ENCODE peak calls at places on chromosomes 5 and 9, in six cellular contexts. G is OCI-LY7, B is GM23338, X is mammary epithelial cell, K is IMR-90, Z is fibroblast of lung. W is an unnamed sample.

GRCh38 chr9:77224750-77225312 is 47.5 kb downstream of the VPS13A start:
- DNase-seq in X (no peak), G (no peak), Z (peak; percentile 38), K (peak; percentile 72), B (no peak), W (no peak)

GRCh38 chr5:163731256-163731655 is 225.8 kb downstream of the MAT2B start:
- DNase-seq in Z (no peak), B (no peak), K (no peak), G (no peak), X (no peak), W (no peak)

GRCh38 chr5:179558912-179559279 is 8.5 kb downstream of the RUFY1 start:
- DNase-seq in G (no peak), Z (peak; percentile 38), K (peak; percentile 10), B (peak; percentile 93), X (no peak), W (peak; percentile 65)

GRCh38 chr5:141846031-141846430 is 32.2 kb downstream of the PCDH1 start:
- DNase-seq in X (no peak), B (peak; percentile 80), G (no peak), Z (peak; percentile 68), K (peak; percentile 85), W (peak; percentile 64)

GRCh38 chr9:137555179-137555578 is 3.5 kb downstream of the MRPL41 start:
- DNase-seq in X (no peak), G (no peak), B (no peak), K (no peak), Z (no peak), W (no peak)

GRCh38 chr9:121781701-121782464 is 130.4 kb downstream of the DAB2IP start:
- DNase-seq in G (no peak), Z (no peak), K (no peak), B (no peak), X (no peak), W (peak; percentile 3)

GRCh38 chr9:13934411-13934810 is 379.5 kb downstream of the NFIB start:
- DNase-seq in X (no peak), B (no peak), Z (no peak), G (no peak), K (no peak), W (no peak)

GRCh38 chr5:133977161-133977787 is 8.8 kb upstream of the C5orf15 start:
- DNase-seq in B (no peak), X (no peak), Z (peak; percentile 21), K (peak; percentile 39), G (no peak), W (no peak)

GRCh38 chr5:166370928-166371690 is 1920.3 kb upstream of the WWC1 start:
- DNase-seq in X (no peak), G (no peak), K (no peak), B (no peak), Z (no peak), W (no peak)

GRCh38 chr9:111895996-111896941 is at the start of gene UGCG:
- DNase-seq in Z (peak; percentile 89), G (peak; percentile 91), K (peak; percentile 90), X (peak; percentile 92), B (peak; percentile 90), W (peak; percentile 97)

GRCh38 chr5:7926296-7926695 is 57.3 kb downstream of the MTRR start:
- DNase-seq in G (no peak), X (peak; percentile 24), B (no peak), Z (peak; percentile 96), K (peak; percentile 99), W (peak; percentile 9)

GRCh38 chr9:11064853-11065252 is 452.1 kb upstream of the PTPRD start:
- DNase-seq in Z (no peak), K (no peak), B (no peak), X (no peak), G (no peak), W (no peak)

GRCh38 chr5:154300207-154300606 is 109.7 kb downstream of the GALNT10 start:
- DNase-seq in B (no peak), X (no peak), Z (no peak), K (no peak), G (no peak), W (no peak)

GRCh38 chr5:132498152-132498551 is 7.6 kb upstream of the IRF1 start:
- DNase-seq in K (peak; percentile 75), G (no peak), Z (peak; percentile 40), B (no peak), X (peak; percentile 93), W (peak; percentile 38)

GRCh38 chr5:102286465-102286864 is 9.6 kb downstream of the SLCO4C1 start:
- DNase-seq in X (no peak), G (no peak), Z (no peak), B (no peak), K (no peak), W (no peak)

GRCh38 chr9:18396102-18396728 is 77.7 kb upstream of the ADAMTSL1 start:
- DNase-seq in B (peak; percentile 32), K (peak; percentile 18), X (no peak), G (peak; percentile 41), Z (peak; percentile 17), W (no peak)

GRCh38 chr9:22201256-22201655 is 192.2 kb upstream of the CDKN2B start:
- DNase-seq in Z (no peak), X (peak; percentile 12), B (no peak), K (no peak), G (no peak), W (no peak)

GRCh38 chr9:76911971-76912370 is 6.1 kb upstream of the PRUNE2 start:
- DNase-seq in B (no peak), Z (no peak), K (no peak), G (no peak), X (peak; percentile 53), W (no peak)

GRCh38 chr5:125409101-125409495 is 662.7 kb upstream of the ZNF608 start:
- DNase-seq in X (no peak), K (peak; percentile 18), Z (no peak), G (no peak), B (no peak), W (no peak)

GRCh38 chr5:9361835-9362234 is 184.0 kb downstream of the SEMA5A start:
- DNase-seq in K (peak; percentile 46), Z (peak; percentile 39), X (peak; percentile 66), B (peak; percentile 95), G (peak; percentile 58), W (peak; percentile 65)

GRCh38 chr9:95741631-95742030 is 133.9 kb upstream of the ERCC6L2 start:
- DNase-seq in K (no peak), B (no peak), X (no peak), Z (no peak), G (no peak), W (no peak)

GRCh38 chr5:58887311-58887710 is 304.4 kb downstream of the RAB3C start:
- DNase-seq in X (no peak), K (no peak), Z (no peak), B (no peak), G (no peak), W (no peak)
- H3K27ac ChIP-seq in X (no peak overlapping the region), K (no peak overlapping the region), Z (no peak overlapping the region), B (no peak overlapping the region), G (no peak overlapping the region), W (no peak overlapping the region)

GRCh38 chr5:64688965-64689364 is 1.3 kb upstream of the SHISAL2B start:
- DNase-seq in X (no peak), K (no peak), B (no peak), G (no peak), Z (no peak), W (no peak)

GRCh38 chr5:64690417-64691151 is at the start of gene SHISAL2B:
- DNase-seq in B (peak; percentile 79), G (no peak), X (peak; percentile 50), Z (peak; percentile 40), K (no peak), W (peak; percentile 35)

GRCh38 chr5:64690104-64690416 is 243 bp upstream of the SHISAL2B start:
- DNase-seq in X (no peak), B (no peak), G (no peak), Z (no peak), K (no peak), W (no peak)

GRCh38 chr5:64693636-64694035 is 3.3 kb downstream of the SHISAL2B start:
- DNase-seq in Z (no peak), K (no peak), X (peak; percentile 55), G (no peak), B (no peak), W (no peak)

DNA sequence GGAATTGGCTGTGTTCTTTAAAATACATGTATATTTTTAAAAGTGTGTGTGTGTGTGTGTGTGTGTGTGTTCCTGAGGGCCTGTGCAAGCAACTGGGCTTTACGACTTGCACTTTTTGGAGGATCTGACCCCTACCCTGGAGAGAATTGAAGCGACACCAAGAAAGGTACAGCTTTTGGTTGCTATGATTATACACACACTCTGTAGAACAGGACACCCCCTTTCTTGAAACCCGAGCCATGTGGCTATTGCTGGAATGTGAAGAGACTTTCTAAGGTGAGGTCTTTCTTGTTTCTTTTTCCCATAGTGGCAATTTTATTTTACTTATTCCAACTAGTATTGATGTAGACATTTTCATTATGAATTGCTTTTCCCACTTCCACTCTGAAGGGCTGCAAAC is 1.0 kb downstream of the SHISAL2B start:
- DNase-seq in G (no peak), K (no peak), B (peak; percentile 63), Z (no peak), X (no peak), W (no peak)
- H2AFZ ChIP-seq in G (no peak overlapping the region), K (no peak overlapping the region), B (peak overlapping the region; percentile 96), Z (no peak overlapping the region), X (no peak overlapping the region), W (no peak overlapping the region)

GRCh38 chr5:6408627-6409446 is 30.5 kb upstream of the MED10 start:
- DNase-seq in Z (no peak), G (no peak), B (no peak), X (no peak), K (peak; percentile 1), W (no peak)
- H3K27ac ChIP-seq in Z (no peak overlapping the region), G (no peak overlapping the region), B (no peak overlapping the region), X (no peak overlapping the region), K (no peak overlapping the region), W (no peak overlapping the region)

GRCh38 chr9:569276-569675 is 272.2 kb upstream of the DMRT1 start:
- DNase-seq in Z (no peak), B (no peak), K (no peak), G (peak; percentile 77), X (no peak), W (no peak)
- H2AFZ ChIP-seq in Z (no peak overlapping the region), B (no peak overlapping the region), K (no peak overlapping the region), G (peak overlapping the region; percentile 56), X (no peak overlapping the region), W (no peak overlapping the region)

GRCh38 chr9:135885100-135885853 is 22.1 kb downstream of the CAMSAP1 start:
- DNase-seq in B (no peak), K (peak; percentile 60), Z (peak; percentile 70), G (no peak), X (no peak), W (no peak)

GRCh38 chr9:135887585-135888050 is 19.7 kb downstream of the CAMSAP1 start:
- DNase-seq in K (no peak), G (peak; percentile 67), X (no peak), B (peak; percentile 76), Z (no peak), W (no peak)

GRCh38 chr9:135886147-135886981 is 21.0 kb downstream of the CAMSAP1 start:
- DNase-seq in G (no peak), K (no peak), Z (peak; percentile 84), X (peak; percentile 77), B (no peak), W (no peak)

GRCh38 chr9:135888126-135888765 is 19.1 kb downstream of the CAMSAP1 start:
- DNase-seq in Z (no peak), X (no peak), K (no peak), B (no peak), G (no peak), W (no peak)

GRCh38 chr9:135887021-135887507 is 20.3 kb downstream of the CAMSAP1 start:
- DNase-seq in Z (peak; percentile 49), K (peak; percentile 45), X (peak; percentile 39), B (no peak), G (no peak), W (no peak)
- H3K27ac ChIP-seq in Z (no peak overlapping the region), K (no peak overlapping the region), X (no peak overlapping the region), B (no peak overlapping the region), G (peak overlapping the region; percentile 56), W (no peak overlapping the region)

GRCh38 chr5:91950328-91950727 is 567.2 kb upstream of the ARRDC3 start:
- DNase-seq in G (no peak), X (no peak), Z (no peak), B (no peak), K (no peak), W (no peak)
- H2AFZ ChIP-seq in G (no peak overlapping the region), X (no peak overlapping the region), Z (no peak overlapping the region), B (no peak overlapping the region), K (no peak overlapping the region), W (no peak overlapping the region)